ENCODE peak calls at places on chromosomes 1 and 21, in nine cellular contexts. A, R, D, K, P, H, C, O and F are unnamed samples.

GRCh38 chr1:152823291-152823690 is 4.0 kb upstream of the LCE1A start:
- DNase-seq in K (no peak), H (no peak), C (no peak), A (no peak), D (no peak), O (no peak), R (no peak), P (no peak), F (no peak)

GRCh38 chr1:184118051-184118450 is 66.5 kb downstream of the TSEN15 start:
- DNase-seq in D (no peak), H (no peak), O (no peak), R (no peak), K (no peak), C (no peak), P (peak), A (peak), F (no peak)

GRCh38 chr1:202088216-202088615 is 34.5 kb upstream of the GPR37L1 start:
- DNase-seq in H (no peak), A (peak), C (no peak), P (no peak), O (no peak), D (no peak), R (no peak), K (no peak), F (no peak)

GRCh38 chr1:68959631-68960030 is 462.7 kb upstream of the DEPDC1 start:
- DNase-seq in R (no peak), A (no peak), D (no peak), P (no peak), C (no peak), O (no peak), K (no peak), H (no peak), F (no peak)

GRCh38 chr1:54153548-54154439 is 994 bp upstream of the CDCP2 start:
- DNase-seq in H (no peak), C (no peak), K (peak), O (no peak), D (no peak), A (peak), R (no peak), P (peak), F (peak)

GRCh38 chr1:24108334-24109165 is 3.4 kb downstream of the MYOM3 start:
- DNase-seq in H (no peak), K (no peak), P (peak), O (no peak), D (no peak), R (no peak), A (peak), C (no peak), F (peak)

GRCh38 chr21:46159390-46159789 is 4.0 kb upstream of the FTCD start:
- DNase-seq in O (no peak), R (no peak), D (no peak), H (no peak), K (peak), P (no peak), A (no peak), C (no peak), F (no peak)

GRCh38 chr1:208158640-208159541 is 85.3 kb downstream of the PLXNA2 start:
- DNase-seq in A (peak), P (no peak), D (no peak), O (no peak), R (no peak), H (peak), K (no peak), C (no peak), F (no peak)

GRCh38 chr1:4124631-4125145 is 224.6 kb upstream of the C1orf174 start:
- DNase-seq in K (no peak), O (no peak), C (no peak), D (no peak), A (no peak), P (no peak), H (no peak), R (no peak), F (no peak)